ENCODE peak calls at places on chromosomes 11 and 22, in six cellular contexts. Q is K562, G is H1, I is SK-N-SH, Z is GM12878, F is HepG2. A is an unnamed sample.

GRCh38 chr11:134026655-134027343 is 42.1 kb upstream of the JAM3 start:
- DNase-seq in Q (no peak), G (no peak), I (peak; percentile 81), Z (no peak), F (no peak), A (no peak)

GRCh38 chr11:72808415-72808814 is 5.8 kb upstream of the ATG16L2 start:
- DNase-seq in Q (no peak), G (no peak), I (no peak), Z (no peak), F (no peak), A (no peak)

GRCh38 chr11:111932605-111932938 is 4.6 kb upstream of the DIXDC1 start:
- DNase-seq in Q (no peak), G (no peak), I (no peak), Z (no peak), F (no peak), A (no peak)

GRCh38 chr22:22609271-22609670 is 35.1 kb upstream of the GGTLC2 start:
- DNase-seq in Q (no peak), G (no peak), I (no peak), Z (no peak), F (no peak), A (no peak)

GRCh38 chr11:66157182-66157864 is 87.3 kb downstream of the PACS1 start:
- DNase-seq in Q (peak; percentile 30), G (no peak), I (no peak), Z (no peak), F (no peak), A (no peak)

GRCh38 chr22:47148510-47148909 is 386.1 kb downstream of the TBC1D22A start:
- DNase-seq in Q (no peak), G (no peak), I (no peak), Z (no peak), F (no peak), A (no peak)

GRCh38 chr11:47998733-47999359 is 18.5 kb downstream of the PTPRJ start:
- DNase-seq in Q (no peak), G (no peak), I (no peak), Z (no peak), F (peak; percentile 84), A (no peak)

GRCh38 chr11:45658292-45658991 is 7.0 kb downstream of the CHST1 start:
- DNase-seq in Q (no peak), G (peak; percentile 50), I (no peak), Z (no peak), F (peak; percentile 10), A (no peak)

GRCh38 chr11:28860898-28861297 is 752.7 kb downstream of the METTL15 start:
- DNase-seq in Q (no peak), G (no peak), I (no peak), Z (no peak), F (no peak), A (peak; percentile 13)

GRCh38 chr22:45421349-45422057 is 8.0 kb downstream of the RIBC2 start:
- DNase-seq in Q (no peak), G (no peak), I (no peak), Z (no peak), F (no peak), A (no peak)

GRCh38 chr11:135027461-135027860 is 615.4 kb upstream of the B3GAT1 start:
- DNase-seq in Q (peak; percentile 16), G (no peak), I (no peak), Z (no peak), F (peak; percentile 12), A (no peak)

GRCh38 chr11:107916671-107917241 is 11.5 kb upstream of the RAB39A start:
- DNase-seq in Q (peak; percentile 15), G (no peak), I (no peak), Z (no peak), F (peak; percentile 19), A (no peak)

GRCh38 chr11:133239530-133239929 is 292.8 kb downstream of the OPCML start:
- DNase-seq in Q (no peak), G (no peak), I (no peak), Z (no peak), F (no peak), A (no peak)

GRCh38 chr22:17896552-17896951 is 122.3 kb upstream of the BID start:
- DNase-seq in Q (peak; percentile 39), G (no peak), I (peak; percentile 49), Z (no peak), F (no peak), A (no peak)

GRCh38 chr11:70712471-70712870 is 314.1 kb downstream of the CTTN start:
- DNase-seq in Q (peak; percentile 59), G (no peak), I (no peak), Z (no peak), F (no peak), A (no peak)

GRCh38 chr22:39999144-39999757 is 4.5 kb downstream of the FAM83F start:
- DNase-seq in Q (peak; percentile 65), G (no peak), I (no peak), Z (no peak), F (peak; percentile 27), A (no peak)

GRCh38 chr11:17613428-17613962 is 66.4 kb downstream of the OTOG start:
- DNase-seq in Q (no peak), G (no peak), I (no peak), Z (no peak), F (no peak), A (no peak)

GRCh38 chr11:23679981-23680380 is 816.9 kb upstream of the LUZP2 start:
- DNase-seq in Q (no peak), G (no peak), I (no peak), Z (no peak), F (no peak), A (no peak)

GRCh38 chr11:78795862-78796261 is 221.2 kb upstream of the NARS2 start:
- DNase-seq in Q (no peak), G (no peak), I (no peak), Z (no peak), F (no peak), A (no peak)

GRCh38 chr11:67058506-67058905 is 1.9 kb downstream of the RHOD start:
- DNase-seq in Q (no peak), G (no peak), I (no peak), Z (no peak), F (no peak), A (no peak)

GRCh38 chr11:65224939-65225283 is 36.9 kb upstream of the POLA2 start:
- DNase-seq in Q (peak; percentile 40), G (no peak), I (no peak), Z (no peak), F (no peak), A (peak; percentile 36)

GRCh38 chr11:95363710-95364109 is 132.7 kb upstream of the SESN3 start:
- DNase-seq in Q (no peak), G (no peak), I (no peak), Z (no peak), F (peak; percentile 16), A (no peak)

GRCh38 chr22:45997077-45997774 is 20.3 kb upstream of the WNT7B start:
- DNase-seq in Q (peak; percentile 28), G (no peak), I (no peak), Z (no peak), F (no peak), A (no peak)

GRCh38 chr11:75814369-75814685 is 683 bp upstream of the UVRAG start:
- DNase-seq in Q (no peak), G (no peak), I (no peak), Z (no peak), F (no peak), A (no peak)

GRCh38 chr11:119361961-119362725 is 15.6 kb upstream of the MFRP start:
- DNase-seq in Q (no peak), G (no peak), I (no peak), Z (no peak), F (no peak), A (no peak)

GRCh38 chr11:12169822-12170221 is 59.4 kb downstream of the MICAL2 start:
- DNase-seq in Q (no peak), G (no peak), I (no peak), Z (no peak), F (no peak), A (no peak)

GRCh38 chr11:134334796-134335571 is 3.2 kb downstream of the GLB1L2 start:
- DNase-seq in Q (no peak), G (no peak), I (no peak), Z (no peak), F (no peak), A (peak; percentile 26)

GRCh38 chr11:15095736-15096228 is 18.9 kb upstream of the INSC start:
- DNase-seq in Q (no peak), G (no peak), I (no peak), Z (no peak), F (no peak), A (no peak)

DNA sequence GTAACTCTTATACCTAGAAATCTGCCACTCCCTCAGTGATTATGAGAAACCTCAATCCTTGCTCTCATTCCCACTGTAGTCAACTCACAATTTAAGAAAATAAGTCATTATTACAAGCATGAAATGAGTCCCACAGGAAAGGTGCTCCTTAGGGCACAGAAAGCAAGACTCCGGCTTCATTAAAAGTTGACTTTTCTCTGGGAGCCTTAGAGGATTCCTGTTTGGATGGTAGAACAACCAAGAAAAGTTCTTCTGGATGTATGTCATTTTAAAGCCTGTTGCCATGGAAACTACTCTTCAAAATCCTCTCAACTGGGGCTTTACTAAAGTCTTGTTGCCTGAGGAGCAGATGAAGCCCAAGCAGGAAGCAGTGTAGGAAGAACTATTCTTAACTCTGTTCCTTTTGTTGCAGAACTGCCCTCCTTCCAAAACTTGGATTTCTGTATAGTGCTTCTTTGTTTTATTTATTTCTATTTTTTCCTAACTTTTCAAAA is at the start of gene OR8B8:
- DNase-seq in Q (no peak), G (no peak), I (no peak), Z (no peak), F (no peak), A (no peak)
- TF ChIP-seq JUND in Q (no peak), G (no peak), I (no peak), Z (no peak), F (no peak), A (no peak)

GRCh38 chr11:103923473-103923931 is 112.9 kb upstream of the DDI1 start:
- DNase-seq in Q (no peak), G (no peak), I (no peak), Z (no peak), F (peak; percentile 4), A (peak; percentile 26)

GRCh38 chr11:103924166-103925013 is 112.0 kb upstream of the DDI1 start:
- DNase-seq in Q (no peak), G (no peak), I (no peak), Z (no peak), F (no peak), A (no peak)

GRCh38 chr11:103920449-103920848 is 116.0 kb upstream of the DDI1 start:
- DNase-seq in Q (no peak), G (no peak), I (no peak), Z (no peak), F (no peak), A (no peak)

DNA sequence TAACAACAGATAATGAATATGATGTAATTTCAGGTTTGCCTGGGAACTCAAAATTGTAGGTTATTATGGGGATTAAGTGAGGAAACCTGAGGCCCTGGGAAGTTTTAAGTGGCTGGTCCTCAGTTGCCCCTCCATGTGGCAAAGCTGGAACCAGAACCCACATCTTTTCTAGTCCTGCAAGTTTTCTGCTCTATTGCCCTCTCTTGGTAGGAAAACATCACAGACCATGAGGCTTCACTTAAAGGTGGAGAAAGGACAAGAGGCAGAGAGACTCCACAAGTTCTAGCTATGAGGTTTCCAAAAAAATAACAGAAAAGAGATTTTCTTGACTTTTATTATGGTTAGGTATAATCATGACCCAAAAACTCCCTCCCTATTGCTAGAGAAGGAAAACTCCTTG is 115.5 kb upstream of the DDI1 start:
- DNase-seq in Q (no peak), G (no peak), I (no peak), Z (no peak), F (no peak), A (no peak)
- H3K4me1 ChIP-seq in Q (no peaks in the 10 kb centered on the region), G (peaks cover 3% of the 10 kb centered on the region), I (no peaks in the 10 kb centered on the region), Z (no peaks in the 10 kb centered on the region), F (no peaks in the 10 kb centered on the region), A (peaks cover 13% of the 10 kb centered on the region)

GRCh38 chr22:48262596-48263430 is 1500.4 kb downstream of the TBC1D22A start:
- DNase-seq in Q (no peak), G (no peak), I (no peak), Z (no peak), F (no peak), A (no peak)
- TF ChIP-seq JUND in Q (no peak), G (no peak), I (no peak), Z (no peak), F (no peak), A (no peak)

GRCh38 chr22:27870234-27871191 is 48.5 kb downstream of the PITPNB start:
- DNase-seq in Q (no peak), G (no peak), I (no peak), Z (no peak), F (peak; percentile 68), A (no peak)
- H3K4me1 ChIP-seq in Q (no peaks in the 10 kb centered on the region), G (no peaks in the 10 kb centered on the region), I (peaks cover 23% of the 10 kb centered on the region), Z (peaks cover 18% of the 10 kb centered on the region), F (peaks cover 68% of the 10 kb centered on the region), A (no peaks in the 10 kb centered on the region)

A was measured in HCT116.